ENCODE peak calls at places on chromosomes 3 and 15, in five cellular contexts. M, D, P, E and F are unnamed samples.

GRCh38 chr15:52078876-52079700 is 33.5 kb downstream of the BCL2L10 start:
- DNase-seq in M (peak; percentile 78), D (no peak), P (peak; percentile 78), E (peak; percentile 80), F (peak; percentile 88)

GRCh38 chr3:149376728-149377407 is 581 bp downstream of the TM4SF1 start:
- DNase-seq in M (no peak), D (no peak), P (peak; percentile 36), E (no peak), F (no peak)

GRCh38 chr3:14847613-14848541 is 29.1 kb downstream of the FGD5 start:
- DNase-seq in M (peak; percentile 84), D (no peak), P (no peak), E (no peak), F (no peak)

GRCh38 chr3:156626104-156626503 is 48.3 kb upstream of the TIPARP start:
- DNase-seq in M (no peak), D (no peak), P (peak; percentile 78), E (no peak), F (no peak)

GRCh38 chr15:40038654-40039543 is at the start of gene SRP14:
- DNase-seq in M (peak; percentile 95), D (peak; percentile 81), P (peak; percentile 95), E (peak; percentile 89), F (peak; percentile 87)

GRCh38 chr3:157494581-157495281 is 8.5 kb downstream of the VEPH1 start:
- DNase-seq in M (no peak), D (no peak), P (no peak), E (no peak), F (no peak)

GRCh38 chr15:68352401-68353062 is 75.0 kb downstream of the FEM1B start:
- DNase-seq in M (peak; percentile 58), D (peak; percentile 92), P (peak; percentile 97), E (no peak), F (no peak)

GRCh38 chr3:81299486-81299885 is 462.0 kb downstream of the GBE1 start:
- DNase-seq in M (no peak), D (no peak), P (no peak), E (no peak), F (no peak)

GRCh38 chr15:57160823-57161560 is 215.3 kb upstream of the CGNL1 start:
- DNase-seq in M (no peak), D (no peak), P (peak; percentile 85), E (no peak), F (no peak)

GRCh38 chr15:75801859-75802593 is 41.2 kb upstream of the UBE2Q2 start:
- DNase-seq in M (peak; percentile 69), D (peak; percentile 13), P (peak; percentile 82), E (peak; percentile 84), F (peak; percentile 87)

GRCh38 chr3:54188176-54188791 is 65.9 kb downstream of the CACNA2D3 start:
- DNase-seq in M (peak; percentile 32), D (no peak), P (peak; percentile 47), E (no peak), F (peak; percentile 66)

GRCh38 chr15:40282870-40283614 is at the start of gene ANKRD63:
- DNase-seq in M (no peak), D (no peak), P (no peak), E (no peak), F (no peak)

GRCh38 chr3:106435899-106436453 is 567.2 kb upstream of the CBLB start:
- DNase-seq in M (no peak), D (no peak), P (no peak), E (no peak), F (no peak)

GRCh38 chr15:78859971-78860733 is 12.5 kb upstream of the MORF4L1 start:
- DNase-seq in M (peak; percentile 52), D (peak; percentile 44), P (peak; percentile 89), E (peak; percentile 78), F (peak; percentile 75)

GRCh38 chr3:46845860-46846623 is 17.2 kb downstream of the MYL3 start:
- DNase-seq in M (peak; percentile 70), D (no peak), P (peak; percentile 74), E (peak; percentile 72), F (no peak)

GRCh38 chr3:18946524-18946923 is 201.8 kb upstream of the KCNH8 start:
- DNase-seq in M (no peak), D (no peak), P (no peak), E (no peak), F (no peak)

GRCh38 chr3:62665627-62666433 is 209.4 kb downstream of the CADPS start:
- DNase-seq in M (peak; percentile 43), D (peak; percentile 5), P (peak; percentile 60), E (no peak), F (peak; percentile 80)

GRCh38 chr3:52498134-52499054 is 3.3 kb downstream of the STAB1 start:
- DNase-seq in M (peak; percentile 55), D (no peak), P (peak; percentile 54), E (no peak), F (no peak)

GRCh38 chr3:127817331-127817821 is 4.9 kb downstream of the MGLL start:
- DNase-seq in M (peak; percentile 73), D (no peak), P (peak; percentile 94), E (no peak), F (no peak)

GRCh38 chr15:78266806-78267205 is 2.4 kb downstream of the DNAJA4 start:
- DNase-seq in M (no peak), D (no peak), P (no peak), E (no peak), F (no peak)

GRCh38 chr15:67097893-67098740 is 32.7 kb downstream of the SMAD3 start:
- DNase-seq in M (no peak), D (no peak), P (no peak), E (no peak), F (no peak)

GRCh38 chr15:90818251-90819210 is 49.9 kb upstream of the FURIN start:
- DNase-seq in M (no peak), D (no peak), P (no peak), E (no peak), F (no peak)

GRCh38 chr3:8886556-8886955 is 76.7 kb downstream of the RAD18 start:
- DNase-seq in M (no peak), D (no peak), P (peak; percentile 86), E (no peak), F (no peak)

GRCh38 chr3:71330909-71331308 is 252.6 kb downstream of the FOXP1 start:
- DNase-seq in M (no peak), D (no peak), P (no peak), E (no peak), F (no peak)

GRCh38 chr15:76209523-76209922 is 101.7 kb downstream of the ETFA start:
- DNase-seq in M (no peak), D (no peak), P (no peak), E (no peak), F (no peak)

GRCh38 chr3:184016820-184017671 is 638 bp downstream of the ABCC5 start:
- DNase-seq in M (peak; percentile 54), D (no peak), P (peak; percentile 67), E (peak; percentile 68), F (peak; percentile 39)

GRCh38 chr3:11482024-11482423 is 161.7 kb downstream of the VGLL4 start:
- DNase-seq in M (peak; percentile 41), D (no peak), P (no peak), E (no peak), F (no peak)

GRCh38 chr3:13223574-13224237 is 150.5 kb upstream of the IQSEC1 start:
- DNase-seq in M (no peak), D (no peak), P (no peak), E (no peak), F (no peak)

GRCh38 chr3:143433787-143434378 is 314.3 kb downstream of the CHST2 start:
- DNase-seq in M (no peak), D (no peak), P (peak; percentile 40), E (no peak), F (no peak)